ENCODE peak calls at places on chromosomes 12 and 14, in nine cellular contexts. D is PC-3, W is cardiac muscle cell, I is colonic mucosa, M is A673, V is heart right ventricle, P is psoas muscle, A is tibial artery, U is neural progenitor cell. L is an unnamed sample.

GRCh38 chr14:70915415-70915814 is 8.2 kb downstream of the PCNX1 start:
- DNase-seq in I (no peak), V (no peak), M (no peak), D (no peak), P (no peak), U (no peak), W (no peak), A (no peak), L (no peak)

GRCh38 chr14:94517248-94517640 is 8.0 kb upstream of the SERPINA12 start:
- DNase-seq in W (no peak), A (no peak), D (no peak), P (no peak), M (no peak), I (no peak), U (no peak), V (no peak), L (no peak)

GRCh38 chr14:99274346-99275221 is 2.6 kb upstream of the BCL11B start:
- DNase-seq in V (peak), W (peak), P (peak), A (peak), M (peak), I (peak), D (peak), U (peak), L (peak)

GRCh38 chr14:53963491-53964227 is 7.0 kb upstream of the BMP4 start:
- DNase-seq in W (peak), I (peak), V (peak), U (peak), D (peak), P (no peak), M (no peak), A (peak), L (no peak)

GRCh38 chr14:72704507-72704906 is 189.4 kb downstream of the DPF3 start:
- DNase-seq in A (no peak), M (no peak), V (no peak), U (no peak), P (no peak), I (no peak), D (no peak), W (no peak), L (no peak)

GRCh38 chr12:107998863-107999262 is 130.2 kb upstream of the WSCD2 start:
- DNase-seq in P (no peak), D (no peak), W (no peak), M (no peak), V (no peak), I (no peak), A (no peak), U (no peak), L (no peak)

GRCh38 chr12:88720785-88721650 is 140.7 kb upstream of the KITLG start:
- DNase-seq in A (no peak), M (no peak), I (no peak), P (no peak), U (no peak), D (no peak), W (no peak), V (no peak), L (no peak)

GRCh38 chr14:76867536-76868452 is 41.6 kb downstream of the LRRC74A start:
- DNase-seq in M (peak), D (no peak), A (no peak), P (peak), W (no peak), V (no peak), I (no peak), U (no peak), L (no peak)

GRCh38 chr14:61838661-61839060 is 76.4 kb downstream of the SNAPC1 start:
- DNase-seq in I (no peak), W (peak), D (peak), M (no peak), V (no peak), U (no peak), P (no peak), A (no peak), L (no peak)

GRCh38 chr12:47156167-47156736 is 76.5 kb upstream of the AMIGO2 start:
- DNase-seq in M (no peak), A (peak), U (no peak), W (peak), P (no peak), I (no peak), V (peak), D (no peak), L (no peak)

GRCh38 chr12:80033457-80033856 is 65.9 kb upstream of the OTOGL start:
- DNase-seq in A (no peak), M (no peak), D (peak), U (no peak), P (no peak), I (no peak), W (peak), V (peak), L (no peak)

GRCh38 chr12:4701383-4701782 is 18.8 kb upstream of the GALNT8 start:
- DNase-seq in M (no peak), A (no peak), I (no peak), W (peak), V (peak), D (no peak), U (no peak), P (peak), L (no peak)

GRCh38 chr14:103633391-103633790 is 4.4 kb downstream of the KLC1 start:
- DNase-seq in D (no peak), A (no peak), V (no peak), M (no peak), U (peak), P (no peak), W (no peak), I (no peak), L (peak)

GRCh38 chr12:7060353-7060954 is at the start of gene C1S:
- DNase-seq in U (peak), M (peak), W (peak), V (peak), P (peak), A (peak), I (peak), D (peak), L (peak)

GRCh38 chr12:87985069-87985675 is 44.0 kb downstream of the C12orf50 start:
- DNase-seq in W (no peak), M (no peak), I (no peak), A (no peak), D (no peak), V (no peak), U (no peak), P (no peak), L (no peak)

GRCh38 chr14:92718659-92719058 is 29.8 kb downstream of the LGMN start:
- DNase-seq in I (no peak), U (no peak), W (no peak), M (no peak), P (no peak), A (no peak), V (no peak), D (no peak), L (no peak)

GRCh38 chr14:55537782-55538181 is 42.2 kb upstream of the KTN1 start:
- DNase-seq in U (no peak), V (no peak), P (no peak), M (no peak), D (no peak), W (no peak), I (no peak), A (no peak), L (no peak)

GRCh38 chr14:53183071-53183470 is 29.9 kb upstream of the DDHD1 start:
- DNase-seq in U (no peak), W (no peak), D (no peak), A (no peak), P (no peak), M (peak), I (no peak), V (no peak), L (no peak)

GRCh38 chr12:68180792-68181744 is 21.5 kb upstream of the IFNG start:
- DNase-seq in W (peak), P (peak), A (no peak), U (no peak), I (no peak), V (no peak), D (no peak), M (peak), L (peak)

GRCh38 chr12:40099423-40099853 is 6.4 kb downstream of the SLC2A13 start:
- DNase-seq in A (no peak), W (peak), D (no peak), M (peak), P (no peak), U (no peak), I (peak), V (no peak), L (no peak)

GRCh38 chr12:57726151-57726883 is 12.2 kb downstream of the AGAP2 start:
- DNase-seq in V (peak), I (peak), D (peak), U (peak), A (peak), M (peak), W (peak), P (peak), L (peak)

GRCh38 chr12:3048540-3048939 is 28.6 kb upstream of the TSPAN9 start:
- DNase-seq in V (no peak), A (no peak), D (no peak), W (no peak), I (no peak), U (no peak), M (no peak), P (no peak), L (no peak)

GRCh38 chr14:21185506-21185905 is 29.6 kb upstream of the OR5AU1 start:
- DNase-seq in A (no peak), U (no peak), V (no peak), D (no peak), M (peak), W (peak), P (no peak), I (no peak), L (no peak)

GRCh38 chr14:97723834-97724770 is 926.9 kb downstream of the VRK1 start:
- DNase-seq in V (no peak), D (no peak), M (no peak), I (no peak), P (no peak), A (no peak), U (no peak), W (no peak), L (no peak)

GRCh38 chr12:132257206-132257954 is 72.0 kb downstream of the GALNT9 start:
- DNase-seq in D (no peak), I (no peak), A (no peak), P (no peak), V (no peak), W (no peak), M (no peak), U (no peak), L (no peak)

GRCh38 chr14:67850066-67850830 is 30.7 kb downstream of the RAD51B start:
- DNase-seq in W (no peak), D (no peak), U (no peak), A (no peak), V (no peak), M (no peak), P (no peak), I (no peak), L (no peak)

GRCh38 chr12:19833775-19834501 is 394.6 kb downstream of the AEBP2 start:
- DNase-seq in P (no peak), U (no peak), I (no peak), A (no peak), V (no peak), D (peak), W (peak), M (peak), L (no peak)

GRCh38 chr14:23379331-23380196 is 2.7 kb downstream of the CMTM5 start:
- DNase-seq in V (no peak), I (peak), U (peak), A (no peak), M (peak), D (peak), P (peak), W (peak), L (peak)

GRCh38 chr14:34781242-34781641 is 66.8 kb upstream of the CFL2 start:
- DNase-seq in M (peak), U (no peak), I (no peak), D (peak), W (peak), V (no peak), P (no peak), A (no peak), L (no peak)

GRCh38 chr12:104263580-104264358 is 39.8 kb upstream of the EID3 start:
- DNase-seq in A (no peak), M (no peak), W (peak), P (no peak), D (peak), I (no peak), V (no peak), U (no peak), L (no peak)

GRCh38 chr14:65103150-65103760 is 938 bp upstream of the MAX start:
- DNase-seq in I (peak), P (no peak), A (no peak), W (peak), M (peak), V (no peak), D (peak), U (peak), L (peak)

GRCh38 chr12:51905507-51906438 is 1.5 kb upstream of the ACVRL1 start:
- DNase-seq in D (no peak), P (peak), U (no peak), V (peak), M (peak), W (peak), A (peak), I (peak), L (no peak)

GRCh38 chr14:101508948-101509729 is 52.2 kb upstream of the DIO3 start:
- DNase-seq in A (peak), U (no peak), V (no peak), P (peak), D (no peak), M (no peak), W (no peak), I (no peak), L (no peak)

GRCh38 chr14:38951451-38951850 is 151.6 kb downstream of the SEC23A start:
- DNase-seq in W (peak), P (no peak), A (no peak), I (no peak), V (no peak), U (no peak), M (peak), D (no peak), L (no peak)

GRCh38 chr12:127893875-127894635 is 372.9 kb upstream of the TMEM132C start:
- DNase-seq in M (peak), V (no peak), D (peak), P (no peak), U (peak), W (no peak), I (no peak), A (no peak), L (no peak)

GRCh38 chr12:39441963-39442894 is 691 bp downstream of the KIF21A start:
- DNase-seq in A (peak), I (peak), D (peak), P (peak), V (peak), M (peak), U (peak), W (peak), L (peak)

GRCh38 chr14:86462193-86462592 is 932.2 kb downstream of the FLRT2 start:
- DNase-seq in D (peak), M (peak), P (no peak), U (peak), I (peak), V (no peak), A (no peak), W (peak), L (peak)

GRCh38 chr12:9098463-9099026 is 17.2 kb downstream of the A2M start:
- DNase-seq in A (no peak), W (no peak), U (no peak), I (no peak), D (no peak), M (no peak), V (no peak), P (no peak), L (no peak)

GRCh38 chr14:105068818-105069217 is 3.6 kb upstream of the GPR132 start:
- DNase-seq in I (no peak), M (no peak), A (no peak), U (no peak), W (no peak), P (no peak), D (no peak), V (peak), L (no peak)

GRCh38 chr14:105070760-105071137 is 5.5 kb upstream of the GPR132 start:
- DNase-seq in A (no peak), V (no peak), M (no peak), D (no peak), W (no peak), U (no peak), P (no peak), I (no peak), L (no peak)

GRCh38 chr14:105069554-105069886 is 4.3 kb upstream of the GPR132 start:
- DNase-seq in M (no peak), D (no peak), I (no peak), U (no peak), A (no peak), P (no peak), W (no peak), V (no peak), L (no peak)

GRCh38 chr14:105071326-105071725 is 6.1 kb upstream of the GPR132 start:
- DNase-seq in V (no peak), A (no peak), I (no peak), U (no peak), M (no peak), D (no peak), W (no peak), P (no peak), L (no peak)

GRCh38 chr14:105069887-105070759 is 4.9 kb upstream of the GPR132 start:
- DNase-seq in W (peak), I (no peak), D (no peak), M (no peak), U (no peak), A (peak), P (peak), V (peak), L (no peak)
- H3K27ac ChIP-seq in W (no peak), I (no peak), D (no peak), M (no peak), U (no peak), A (no peak), P (no peak), V (no peak), L (no peak)

DNA sequence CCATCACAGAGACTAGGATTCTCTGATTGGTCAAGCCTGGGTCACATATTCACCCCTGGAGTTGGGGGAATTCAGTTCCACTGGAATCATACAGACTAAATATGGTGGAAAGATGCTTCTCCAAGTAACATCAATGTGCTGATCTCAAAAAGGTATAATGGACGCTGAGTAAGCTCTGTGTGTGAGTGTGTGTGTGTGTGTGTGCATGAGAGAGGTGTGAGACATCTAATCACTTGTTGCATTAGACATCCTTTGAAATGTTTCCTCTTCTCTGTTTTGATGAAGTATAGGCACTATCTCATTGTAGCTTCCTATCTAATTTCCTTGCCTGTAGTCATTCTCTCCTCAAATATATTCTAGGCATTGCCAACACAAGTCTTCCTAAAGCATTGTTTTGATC is 5.0 kb upstream of the RAB3IP start:
- DNase-seq in M (no peak), P (no peak), U (no peak), W (no peak), D (no peak), A (no peak), V (no peak), I (no peak), L (no peak)
- TF ChIP-seq CTCF in M (no peak), P (no peak), U (no peak), W (no peak), D (no peak), A (no peak), V (no peak), I (no peak), L (no peak)

GRCh38 chr12:55549302-55549701 is at the start of gene OR6C4:
- DNase-seq in D (no peak), V (no peak), W (no peak), M (no peak), I (no peak), A (no peak), P (no peak), U (no peak), L (no peak)
- H3K27ac ChIP-seq in D (no peak), V (no peak), W (no peak), M (no peak), I (no peak), A (no peak), P (no peak), U (no peak), L (no peak)

GRCh38 chr14:88962356-88962755 is 137.9 kb downstream of the TTC8 start:
- DNase-seq in W (peak), V (no peak), U (no peak), P (no peak), A (no peak), D (no peak), I (no peak), M (no peak), L (peak)

DNA sequence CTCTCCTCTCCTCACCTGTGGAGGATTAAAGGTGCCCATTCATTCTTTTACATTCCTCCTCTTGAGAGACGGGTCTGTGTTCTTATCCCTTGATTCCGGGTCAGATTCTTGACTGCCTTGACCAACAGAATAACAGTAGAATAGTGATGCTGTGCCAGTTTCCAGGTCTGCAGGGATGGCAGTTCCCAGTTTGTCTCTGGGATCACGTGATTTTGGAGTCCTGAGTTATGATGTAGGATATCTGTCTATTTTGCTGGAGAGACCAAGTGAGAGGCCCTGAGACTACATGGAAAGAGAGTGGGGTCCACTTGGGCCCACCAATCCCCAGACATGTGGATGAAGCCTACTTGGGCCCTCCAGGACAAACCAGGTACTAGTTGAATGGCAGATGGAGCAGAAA is 142.8 kb downstream of the TTC8 start:
- DNase-seq in I (no peak), P (no peak), W (no peak), M (no peak), D (no peak), V (no peak), U (no peak), A (no peak), L (no peak)
- TF ChIP-seq CTCF in I (no peak), P (no peak), W (no peak), M (no peak), D (no peak), V (no peak), U (no peak), A (no peak), L (no peak)

DNA sequence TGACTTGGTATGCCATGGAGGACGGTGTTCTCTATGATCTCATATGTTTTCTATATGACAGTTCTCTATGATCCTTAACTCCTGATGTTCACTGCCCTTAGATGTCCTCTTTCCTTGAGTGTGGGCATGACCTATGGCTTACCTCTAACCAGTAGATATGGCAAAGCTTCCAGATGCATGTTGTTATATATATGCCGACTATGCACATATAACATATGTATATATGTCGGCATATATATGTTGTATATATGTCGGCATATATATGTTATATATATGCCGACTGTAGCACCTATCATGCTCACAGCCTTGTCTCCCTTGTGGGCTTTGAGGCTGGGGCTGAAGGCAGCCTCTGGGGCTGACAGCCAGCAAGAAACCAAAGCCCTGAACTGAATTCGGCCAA is 106.0 kb downstream of the GRIP1 start:
- DNase-seq in U (no peak), D (no peak), P (no peak), M (no peak), I (no peak), V (no peak), A (no peak), W (no peak), L (no peak)
- H3K27ac ChIP-seq in U (no peak), D (no peak), P (no peak), M (no peak), I (no peak), V (no peak), A (no peak), W (no peak), L (no peak)

GRCh38 chr14:29089849-29090248 is 323.3 kb downstream of the FOXG1 start:
- DNase-seq in P (no peak), M (no peak), I (no peak), V (no peak), U (no peak), W (no peak), A (no peak), D (no peak), L (no peak)

DNA sequence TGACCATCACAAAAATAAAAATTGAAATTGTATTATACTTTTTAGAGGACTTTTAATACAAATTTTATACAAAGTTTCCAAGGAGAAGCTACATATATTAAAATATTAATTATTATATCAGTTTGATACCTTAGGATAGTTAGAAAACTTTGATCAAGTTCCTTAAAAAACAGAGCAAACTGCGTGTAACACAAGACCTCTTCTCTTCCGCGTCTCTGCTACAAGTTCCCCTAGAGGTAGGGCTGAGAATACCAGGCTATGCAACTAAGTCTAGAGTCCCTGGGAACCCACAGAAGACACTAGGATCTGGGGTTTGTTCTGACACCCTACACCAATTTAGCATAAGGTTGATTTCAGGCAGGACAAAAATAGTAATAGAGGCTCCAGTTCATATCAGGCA is 319.0 kb downstream of the FOXG1 start:
- DNase-seq in P (no peak), D (peak), V (no peak), U (peak), W (peak), A (no peak), M (peak), I (no peak), L (no peak)
- TF ChIP-seq CTCF in P (no peak), D (peak), V (no peak), U (peak), W (peak), A (no peak), M (peak), I (no peak), L (peak)

L was measured in WERI-Rb-1.